ENCODE peak calls at places on chromosomes 16 and 17, in four cellular contexts. One of them, this sample, is unnamed.

GRCh38 chr16:64450170-64450569 is 671.7 kb downstream of the CDH11 start:
- DNase-seq in K562: no peak
- DNase-seq in GM12878: no peak
- DNase-seq in HepG2: no peak
- DNase-seq in this sample: no peak

GRCh38 chr17:50604470-50604869 is 30.2 kb upstream of the ABCC3 start:
- DNase-seq in GM12878: no peak
- DNase-seq in HepG2: no peak
- DNase-seq in K562: no peak
- DNase-seq in this sample: peak

GRCh38 chr16:70795513-70795912 is 5.4 kb downstream of the VAC14 start:
- DNase-seq in HepG2: no peak
- DNase-seq in K562: no peak
- DNase-seq in GM12878: no peak
- DNase-seq in this sample: no peak

GRCh38 chr16:24589997-24590396 is 50.6 kb downstream of the RBBP6 start:
- DNase-seq in HepG2: no peak
- DNase-seq in K562: no peak
- DNase-seq in GM12878: no peak
- DNase-seq in this sample: no peak

GRCh38 chr16:57004387-57005250 is 15.3 kb downstream of the NLRC5 start:
- DNase-seq in HepG2: peak
- DNase-seq in GM12878: no peak
- DNase-seq in K562: no peak
- DNase-seq in this sample: no peak

GRCh38 chr16:85149776-85150175 is 37.5 kb upstream of the CIBAR2 start:
- DNase-seq in GM12878: no peak
- DNase-seq in K562: no peak
- DNase-seq in HepG2: no peak
- DNase-seq in this sample: no peak

GRCh38 chr17:66604381-66604780 is 230.5 kb upstream of the CACNG5 start:
- DNase-seq in GM12878: no peak
- DNase-seq in HepG2: no peak
- DNase-seq in K562: no peak
- DNase-seq in this sample: no peak

GRCh38 chr17:78715000-78715771 is 66.9 kb downstream of the CYTH1 start:
- DNase-seq in K562: no peak
- DNase-seq in GM12878: no peak
- DNase-seq in HepG2: no peak
- DNase-seq in this sample: no peak

GRCh38 chr17:2244545-2245525 is 58.8 kb downstream of the SMG6 start:
- DNase-seq in GM12878: no peak
- DNase-seq in HepG2: peak
- DNase-seq in K562: peak
- DNase-seq in this sample: peak

GRCh38 chr16:4273858-4274291 is 1.1 kb upstream of the TFAP4 start:
- DNase-seq in GM12878: no peak
- DNase-seq in HepG2: peak
- DNase-seq in K562: no peak
- DNase-seq in this sample: peak

GRCh38 chr17:33014751-33015150 is 23.1 kb downstream of the SPACA3 start:
- DNase-seq in HepG2: peak
- DNase-seq in K562: no peak
- DNase-seq in GM12878: no peak
- DNase-seq in this sample: no peak

GRCh38 chr16:65884018-65884417 is 482.5 kb upstream of the CDH5 start:
- DNase-seq in K562: no peak
- DNase-seq in GM12878: no peak
- DNase-seq in HepG2: no peak
- DNase-seq in this sample: no peak

GRCh38 chr17:9677411-9677810 is 32.1 kb downstream of the USP43 start:
- DNase-seq in HepG2: no peak
- DNase-seq in GM12878: no peak
- DNase-seq in K562: no peak
- DNase-seq in this sample: no peak

GRCh38 chr17:75783803-75784472 is 668 bp upstream of the UNK start:
- DNase-seq in HepG2: no peak
- DNase-seq in K562: no peak
- DNase-seq in GM12878: no peak
- DNase-seq in this sample: peak

GRCh38 chr17:73043686-73044581 is 48.6 kb downstream of the SLC39A11 start:
- DNase-seq in GM12878: no peak
- DNase-seq in K562: no peak
- DNase-seq in HepG2: no peak
- DNase-seq in this sample: no peak

GRCh38 chr16:84687715-84688114 is 12.1 kb upstream of the USP10 start:
- DNase-seq in GM12878: peak
- DNase-seq in K562: no peak
- DNase-seq in HepG2: no peak
- DNase-seq in this sample: no peak

GRCh38 chr17:673200-673681 is 41.4 kb downstream of the VPS53 start:
- DNase-seq in HepG2: no peak
- DNase-seq in K562: no peak
- DNase-seq in GM12878: no peak
- DNase-seq in this sample: peak

GRCh38 chr17:16301963-16302855 is 51.1 kb downstream of the CENPV start:
- DNase-seq in K562: no peak
- DNase-seq in GM12878: no peak
- DNase-seq in HepG2: no peak
- DNase-seq in this sample: no peak

GRCh38 chr16:79272141-79272577 is 328.4 kb downstream of the MAF start:
- DNase-seq in K562: no peak
- DNase-seq in GM12878: no peak
- DNase-seq in HepG2: no peak
- DNase-seq in this sample: no peak

GRCh38 chr16:666572-666971 is 1.4 kb upstream of the RHOT2 start:
- DNase-seq in K562: no peak
- DNase-seq in HepG2: no peak
- DNase-seq in GM12878: no peak
- DNase-seq in this sample: no peak

GRCh38 chr16:81457326-81458133 is 12.9 kb downstream of the CMIP start:
- DNase-seq in HepG2: peak
- DNase-seq in K562: peak
- DNase-seq in GM12878: no peak
- DNase-seq in this sample: no peak

GRCh38 chr17:72455562-72455961 is 334.7 kb downstream of the SOX9 start:
- DNase-seq in GM12878: no peak
- DNase-seq in HepG2: no peak
- DNase-seq in K562: no peak
- DNase-seq in this sample: no peak

GRCh38 chr16:85350146-85350728 is 238.0 kb upstream of the CIBAR2 start:
- DNase-seq in HepG2: no peak
- DNase-seq in GM12878: no peak
- DNase-seq in K562: no peak
- DNase-seq in this sample: no peak

GRCh38 chr17:1301546-1301945 is 22.1 kb downstream of the TRARG1 start:
- DNase-seq in K562: no peak
- DNase-seq in HepG2: no peak
- DNase-seq in GM12878: no peak
- DNase-seq in this sample: no peak

GRCh38 chr17:72338847-72339790 is 218.3 kb downstream of the SOX9 start:
- DNase-seq in HepG2: peak
- DNase-seq in GM12878: no peak
- DNase-seq in K562: no peak
- DNase-seq in this sample: no peak

GRCh38 chr16:53154513-53154912 is 99.7 kb downstream of the CHD9 start:
- DNase-seq in GM12878: no peak
- DNase-seq in K562: no peak
- DNase-seq in HepG2: no peak
- DNase-seq in this sample: no peak

GRCh38 chr17:48547839-48548686 is 3.2 kb upstream of the HOXB2 start:
- DNase-seq in GM12878: no peak
- DNase-seq in K562: peak
- DNase-seq in HepG2: no peak
- DNase-seq in this sample: no peak

GRCh38 chr17:218711-219110 is 37.3 kb upstream of the DOC2B start:
- DNase-seq in HepG2: no peak
- DNase-seq in GM12878: no peak
- DNase-seq in K562: no peak
- DNase-seq in this sample: peak

GRCh38 chr17:67610061-67610460 is 107.7 kb upstream of the NOL11 start:
- DNase-seq in GM12878: no peak
- DNase-seq in K562: no peak
- DNase-seq in HepG2: no peak
- DNase-seq in this sample: no peak

GRCh38 chr17:37710344-37710886 is 34.4 kb downstream of the HNF1B start:
- DNase-seq in K562: peak
- DNase-seq in HepG2: peak
- DNase-seq in GM12878: no peak
- DNase-seq in this sample: peak

GRCh38 chr17:43983515-43984411 is 20.7 kb upstream of the NAGS start:
- DNase-seq in GM12878: no peak
- DNase-seq in K562: peak
- DNase-seq in HepG2: peak
- DNase-seq in this sample: peak

DNA sequence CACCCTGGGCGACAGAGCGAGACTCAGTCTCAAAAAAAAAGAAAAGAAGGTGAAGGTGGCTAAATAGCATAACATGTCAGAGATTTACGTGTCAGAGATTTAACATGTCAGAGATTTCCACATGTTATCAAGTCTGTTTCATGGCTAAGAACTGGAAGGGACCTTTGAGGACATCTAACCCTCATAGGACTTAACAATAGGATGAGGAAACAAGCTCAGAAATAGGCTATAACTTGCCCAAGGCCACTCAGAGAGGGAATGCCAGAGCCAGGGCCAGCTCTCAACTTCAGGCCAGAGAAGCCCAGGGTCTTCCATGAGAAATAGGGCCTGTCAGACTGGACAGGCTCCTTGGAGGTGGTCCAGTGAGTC is 26.8 kb upstream of the ZNF629 start:
- DNase-seq in GM12878: peak
- DNase-seq in HepG2: no peak
- DNase-seq in K562: no peak
- DNase-seq in this sample: no peak
- TF ChIP-seq NR2C2 in GM12878: no peak
- TF ChIP-seq NR2C2 in HepG2: no peak
- TF ChIP-seq NR2C2 in K562: no peak
- TF ChIP-seq NR2C2 in this sample: no peak

GRCh38 chr17:8443756-8444155 is 8.1 kb downstream of the NDEL1 start:
- DNase-seq in HepG2: no peak
- DNase-seq in GM12878: no peak
- DNase-seq in K562: no peak
- DNase-seq in this sample: no peak
- TF ChIP-seq NR2C2 in HepG2: no peak
- TF ChIP-seq NR2C2 in GM12878: no peak
- TF ChIP-seq NR2C2 in K562: no peak
- TF ChIP-seq NR2C2 in this sample: no peak

GRCh38 chr17:4980644-4981216 is 6.7 kb downstream of the CAMTA2 start:
- DNase-seq in HepG2: peak
- DNase-seq in K562: peak
- DNase-seq in GM12878: no peak
- DNase-seq in this sample: peak
- TF ChIP-seq NR2C2 in HepG2: no peak
- TF ChIP-seq NR2C2 in K562: no peak
- TF ChIP-seq NR2C2 in GM12878: no peak
- TF ChIP-seq NR2C2 in this sample: no peak

DNA sequence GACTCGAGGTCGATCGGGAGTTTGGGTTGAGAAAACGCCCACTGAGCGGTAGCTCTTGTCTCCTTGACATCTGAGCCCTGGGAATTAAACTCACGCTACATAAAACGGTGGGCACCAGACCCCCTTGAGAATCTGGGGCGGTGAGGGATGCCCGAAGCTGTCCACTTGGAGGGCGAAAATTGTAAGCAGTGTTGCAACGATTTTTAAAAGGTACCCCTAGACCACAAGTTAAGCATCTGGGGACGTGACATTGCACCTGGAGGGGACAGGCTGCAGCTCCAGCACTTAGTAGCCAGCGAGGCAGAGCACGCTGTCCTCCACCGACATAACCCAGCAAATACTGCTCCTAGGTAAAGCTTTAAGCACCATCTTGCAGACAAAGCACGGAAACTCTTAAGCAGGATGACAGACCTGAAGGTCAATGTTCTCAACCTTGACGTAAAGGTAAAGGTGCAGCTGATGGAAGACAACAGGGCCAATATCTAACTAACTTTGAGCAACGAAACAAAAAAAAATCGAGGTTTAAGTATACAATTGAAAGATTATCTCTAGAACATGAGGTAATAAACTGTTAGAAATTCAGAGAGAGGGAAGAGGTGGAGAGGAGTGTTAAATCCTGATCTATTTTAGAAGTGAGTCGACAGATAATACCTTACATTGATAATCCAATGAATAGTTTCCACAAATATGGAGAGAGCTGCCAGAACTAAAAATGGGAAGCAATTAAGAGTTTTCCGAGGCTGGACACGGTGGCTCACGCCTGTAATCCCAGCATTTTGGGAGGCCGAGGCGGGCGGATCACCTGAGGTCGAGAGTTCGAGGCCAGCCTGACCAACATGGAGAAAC is 921 bp upstream of the CDR2 start:
- DNase-seq in HepG2: peak
- DNase-seq in K562: no peak
- DNase-seq in GM12878: no peak
- DNase-seq in this sample: no peak
- TF ChIP-seq NR2C2 in HepG2: no peak
- TF ChIP-seq NR2C2 in K562: no peak
- TF ChIP-seq NR2C2 in GM12878: no peak
- TF ChIP-seq NR2C2 in this sample: no peak

GRCh38 chr16:54366943-54367342 is 80.4 kb upstream of the IRX3 start:
- DNase-seq in HepG2: no peak
- DNase-seq in GM12878: no peak
- DNase-seq in K562: no peak
- DNase-seq in this sample: no peak
- TF ChIP-seq NR2C2 in HepG2: no peak
- TF ChIP-seq NR2C2 in GM12878: no peak
- TF ChIP-seq NR2C2 in K562: no peak
- TF ChIP-seq NR2C2 in this sample: no peak

DNA sequence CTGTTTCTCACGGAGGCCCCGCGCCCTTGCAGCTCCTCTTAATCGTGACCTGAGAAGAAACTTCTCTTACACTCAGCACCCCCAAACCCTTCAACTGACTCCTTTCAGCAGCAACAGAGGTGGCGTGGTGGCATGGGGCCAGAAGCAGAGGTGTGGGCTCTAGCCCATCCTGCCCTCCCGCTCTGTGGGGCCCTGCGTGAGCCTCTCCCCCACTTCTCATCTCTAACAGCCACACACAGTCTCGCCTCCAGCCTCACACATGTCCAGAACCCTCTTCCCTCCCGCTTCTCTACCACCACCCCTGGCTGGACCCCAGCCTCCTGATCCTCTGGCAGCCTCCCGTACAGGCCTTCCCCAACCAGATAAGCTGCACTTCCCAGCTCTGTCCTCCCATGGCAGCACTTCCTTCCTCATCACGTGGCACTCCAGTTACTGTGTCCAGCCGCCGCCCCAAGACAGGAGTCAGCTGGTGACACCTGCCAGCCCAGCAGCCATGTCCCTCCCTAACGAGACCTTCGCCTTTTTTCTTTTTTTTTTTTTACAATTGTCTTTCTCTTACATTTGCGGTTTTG is 30.5 kb downstream of the NSMCE1 start:
- DNase-seq in HepG2: no peak
- DNase-seq in GM12878: no peak
- DNase-seq in K562: peak
- DNase-seq in this sample: no peak
- TF ChIP-seq NR2C2 in HepG2: no peak
- TF ChIP-seq NR2C2 in GM12878: no peak
- TF ChIP-seq NR2C2 in K562: no peak
- TF ChIP-seq NR2C2 in this sample: no peak